ENCODE peak calls at places on chromosomes 4 and X, in eight cellular contexts. One of them, this sample, is unnamed.

GRCh38 chrX:39975094-39975865 is 122.5 kb downstream of the BCOR start:
- DNase-seq in CD8-positive, alpha-beta T cell: no peak
- DNase-seq in heart right ventricle: no peak
- DNase-seq in transverse colon: peak; percentile 64
- DNase-seq in suprapubic skin: no peak
- DNase-seq in pancreas: no peak
- DNase-seq in tibial artery: no peak
- DNase-seq in upper lobe of left lung: peak; percentile 52
- DNase-seq in this sample: peak; percentile 71

GRCh38 chr4:37604464-37604863 is 81.7 kb downstream of the RELL1 start:
- DNase-seq in pancreas: no peak
- DNase-seq in heart right ventricle: no peak
- DNase-seq in CD8-positive, alpha-beta T cell: no peak
- DNase-seq in suprapubic skin: no peak
- DNase-seq in transverse colon: no peak
- DNase-seq in tibial artery: no peak
- DNase-seq in upper lobe of left lung: no peak
- DNase-seq in this sample: no peak

GRCh38 chrX:65300104-65300809 is 234.3 kb downstream of the LAS1L start:
- DNase-seq in CD8-positive, alpha-beta T cell: no peak
- DNase-seq in upper lobe of left lung: no peak
- DNase-seq in heart right ventricle: no peak
- DNase-seq in transverse colon: no peak
- DNase-seq in tibial artery: no peak
- DNase-seq in pancreas: no peak
- DNase-seq in suprapubic skin: no peak
- DNase-seq in this sample: no peak

GRCh38 chr4:139768913-139769312 is 103.3 kb downstream of the MGST2 start:
- DNase-seq in pancreas: no peak
- DNase-seq in suprapubic skin: no peak
- DNase-seq in tibial artery: no peak
- DNase-seq in transverse colon: no peak
- DNase-seq in upper lobe of left lung: no peak
- DNase-seq in heart right ventricle: no peak
- DNase-seq in CD8-positive, alpha-beta T cell: no peak
- DNase-seq in this sample: no peak

GRCh38 chr4:25117274-25117673 is 43.0 kb downstream of the SEPSECS start:
- DNase-seq in transverse colon: no peak
- DNase-seq in tibial artery: no peak
- DNase-seq in upper lobe of left lung: no peak
- DNase-seq in pancreas: no peak
- DNase-seq in heart right ventricle: no peak
- DNase-seq in CD8-positive, alpha-beta T cell: no peak
- DNase-seq in suprapubic skin: no peak
- DNase-seq in this sample: no peak

GRCh38 chrX:72025236-72025770 is 106.4 kb downstream of the RTL5 start:
- DNase-seq in transverse colon: no peak
- DNase-seq in CD8-positive, alpha-beta T cell: peak; percentile 27
- DNase-seq in upper lobe of left lung: no peak
- DNase-seq in pancreas: no peak
- DNase-seq in tibial artery: no peak
- DNase-seq in suprapubic skin: no peak
- DNase-seq in heart right ventricle: no peak
- DNase-seq in this sample: peak; percentile 10

GRCh38 chr4:87697272-87697671 is 47.2 kb downstream of the DMP1 start:
- DNase-seq in pancreas: no peak
- DNase-seq in CD8-positive, alpha-beta T cell: no peak
- DNase-seq in heart right ventricle: no peak
- DNase-seq in upper lobe of left lung: no peak
- DNase-seq in tibial artery: no peak
- DNase-seq in suprapubic skin: no peak
- DNase-seq in transverse colon: no peak
- DNase-seq in this sample: no peak

GRCh38 chr4:169070895-169071218 is 60.8 kb upstream of the CBR4 start:
- DNase-seq in CD8-positive, alpha-beta T cell: no peak
- DNase-seq in pancreas: no peak
- DNase-seq in tibial artery: no peak
- DNase-seq in transverse colon: peak; percentile 64
- DNase-seq in upper lobe of left lung: peak; percentile 70
- DNase-seq in suprapubic skin: no peak
- DNase-seq in heart right ventricle: no peak
- DNase-seq in this sample: peak; percentile 81

GRCh38 chr4:9762823-9763475 is 18.5 kb upstream of the DRD5 start:
- DNase-seq in upper lobe of left lung: peak; percentile 24
- DNase-seq in suprapubic skin: no peak
- DNase-seq in pancreas: no peak
- DNase-seq in tibial artery: peak; percentile 60
- DNase-seq in CD8-positive, alpha-beta T cell: no peak
- DNase-seq in transverse colon: peak; percentile 63
- DNase-seq in heart right ventricle: peak; percentile 70
- DNase-seq in this sample: peak; percentile 73

DNA sequence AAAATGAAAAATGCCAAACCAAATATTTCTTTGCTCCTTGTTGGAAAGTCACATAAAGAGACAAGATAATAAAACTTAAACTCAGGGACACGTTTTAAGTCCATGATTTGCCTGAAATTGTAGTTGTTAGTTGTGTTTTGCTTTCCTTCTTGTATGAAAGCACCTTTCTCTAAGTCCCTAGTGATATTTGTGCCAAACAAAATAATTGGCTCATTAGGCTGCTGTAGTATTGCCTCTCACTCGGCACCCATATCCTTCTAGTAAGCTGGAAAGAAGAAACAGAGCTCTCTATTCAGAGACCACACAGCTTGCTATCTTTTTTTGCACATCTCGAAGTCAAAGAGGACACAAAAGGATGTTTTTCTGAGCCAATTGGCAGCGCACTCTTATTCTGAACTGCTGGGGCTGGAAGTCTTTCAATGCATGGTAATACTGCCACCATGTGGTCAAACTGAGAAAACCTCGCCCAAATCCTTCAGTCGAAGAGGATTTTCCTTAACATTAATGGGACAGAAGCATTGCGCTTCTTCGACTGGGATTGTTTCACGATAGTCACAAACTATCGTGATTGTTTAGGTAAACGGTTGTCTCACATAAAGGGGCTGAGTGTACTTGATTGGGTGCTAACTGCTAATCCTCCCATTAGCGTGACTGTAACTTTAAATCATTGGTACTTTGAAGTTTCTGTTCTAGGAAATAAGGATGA is 571.9 kb upstream of the LCORL start:
- DNase-seq in heart right ventricle: peak; percentile 55
- DNase-seq in suprapubic skin: no peak
- DNase-seq in tibial artery: peak; percentile 31
- DNase-seq in pancreas: no peak
- DNase-seq in upper lobe of left lung: peak; percentile 24
- DNase-seq in CD8-positive, alpha-beta T cell: peak; percentile 53
- DNase-seq in transverse colon: peak; percentile 47
- DNase-seq in this sample: peak; percentile 41
- H3K4me3 ChIP-seq in heart right ventricle: no peak overlapping the region
- H3K4me3 ChIP-seq in suprapubic skin: no peak overlapping the region
- H3K4me3 ChIP-seq in tibial artery: no peak overlapping the region
- H3K4me3 ChIP-seq in pancreas: no peak overlapping the region
- H3K4me3 ChIP-seq in upper lobe of left lung: no peak overlapping the region
- H3K4me3 ChIP-seq in CD8-positive, alpha-beta T cell: no peak overlapping the region
- H3K4me3 ChIP-seq in transverse colon: no peak overlapping the region
- H3K4me3 ChIP-seq in this sample: no peak overlapping the region

GRCh38 chrX:140712413-140713173 is 3.0 kb downstream of the LINC00632 start:
- DNase-seq in suprapubic skin: peak; percentile 69
- DNase-seq in CD8-positive, alpha-beta T cell: no peak
- DNase-seq in heart right ventricle: peak; percentile 58
- DNase-seq in tibial artery: peak; percentile 61
- DNase-seq in upper lobe of left lung: peak; percentile 28
- DNase-seq in pancreas: peak; percentile 74
- DNase-seq in transverse colon: peak; percentile 11
- DNase-seq in this sample: peak; percentile 17
- H3K27ac ChIP-seq in suprapubic skin: no peak overlapping the region
- H3K27ac ChIP-seq in CD8-positive, alpha-beta T cell: peak overlapping the region; percentile 23
- H3K27ac ChIP-seq in heart right ventricle: peak overlapping the region; percentile 16
- H3K27ac ChIP-seq in tibial artery: peak overlapping the region; percentile 66
- H3K27ac ChIP-seq in upper lobe of left lung: no peak overlapping the region
- H3K27ac ChIP-seq in pancreas: no peak overlapping the region
- H3K27ac ChIP-seq in transverse colon: no peak overlapping the region
- H3K27ac ChIP-seq in this sample: no peak overlapping the region

GRCh38 chr4:152581536-152582160 is 45.8 kb upstream of the FBXW7 start:
- DNase-seq in suprapubic skin: no peak
- DNase-seq in upper lobe of left lung: no peak
- DNase-seq in tibial artery: no peak
- DNase-seq in transverse colon: no peak
- DNase-seq in heart right ventricle: no peak
- DNase-seq in CD8-positive, alpha-beta T cell: no peak
- DNase-seq in pancreas: no peak
- DNase-seq in this sample: no peak
- TF ChIP-seq CTCF in suprapubic skin: no peak
- TF ChIP-seq CTCF in upper lobe of left lung: no peak
- TF ChIP-seq CTCF in tibial artery: no peak
- TF ChIP-seq CTCF in transverse colon: no peak
- TF ChIP-seq CTCF in heart right ventricle: peak; percentile 16
- TF ChIP-seq CTCF in CD8-positive, alpha-beta T cell: no peak
- TF ChIP-seq CTCF in pancreas: no peak
- TF ChIP-seq CTCF in this sample: no peak

GRCh38 chr4:95541889-95542607 is 6.7 kb downstream of the UNC5C start:
- DNase-seq in heart right ventricle: no peak
- DNase-seq in upper lobe of left lung: no peak
- DNase-seq in CD8-positive, alpha-beta T cell: no peak
- DNase-seq in tibial artery: no peak
- DNase-seq in transverse colon: no peak
- DNase-seq in suprapubic skin: no peak
- DNase-seq in pancreas: no peak
- DNase-seq in this sample: no peak
- H3K4me3 ChIP-seq in heart right ventricle: no peak overlapping the region
- H3K4me3 ChIP-seq in upper lobe of left lung: no peak overlapping the region
- H3K4me3 ChIP-seq in CD8-positive, alpha-beta T cell: no peak overlapping the region
- H3K4me3 ChIP-seq in tibial artery: peak overlapping the region; percentile 81
- H3K4me3 ChIP-seq in transverse colon: no peak overlapping the region
- H3K4me3 ChIP-seq in suprapubic skin: no peak overlapping the region
- H3K4me3 ChIP-seq in pancreas: no peak overlapping the region
- H3K4me3 ChIP-seq in this sample: no peak overlapping the region

GRCh38 chr4:4991541-4992099 is 27.6 kb downstream of the CYTL1 start:
- DNase-seq in transverse colon: no peak
- DNase-seq in heart right ventricle: no peak
- DNase-seq in tibial artery: no peak
- DNase-seq in suprapubic skin: no peak
- DNase-seq in CD8-positive, alpha-beta T cell: no peak
- DNase-seq in upper lobe of left lung: no peak
- DNase-seq in pancreas: no peak
- DNase-seq in this sample: no peak
- H3K27ac ChIP-seq in transverse colon: peak overlapping the region; percentile 85
- H3K27ac ChIP-seq in heart right ventricle: peak overlapping the region; percentile 48
- H3K27ac ChIP-seq in tibial artery: peak overlapping the region; percentile 80
- H3K27ac ChIP-seq in suprapubic skin: peak overlapping the region; percentile 81
- H3K27ac ChIP-seq in CD8-positive, alpha-beta T cell: no peak overlapping the region
- H3K27ac ChIP-seq in upper lobe of left lung: no peak overlapping the region
- H3K27ac ChIP-seq in pancreas: no peak overlapping the region
- H3K27ac ChIP-seq in this sample: peak overlapping the region; percentile 40

GRCh38 chr4:81883004-81883403 is 411.3 kb upstream of the RASGEF1B start:
- DNase-seq in upper lobe of left lung: no peak
- DNase-seq in transverse colon: no peak
- DNase-seq in pancreas: no peak
- DNase-seq in heart right ventricle: no peak
- DNase-seq in CD8-positive, alpha-beta T cell: no peak
- DNase-seq in tibial artery: no peak
- DNase-seq in suprapubic skin: no peak
- DNase-seq in this sample: no peak

GRCh38 chr4:81882222-81882621 is 410.5 kb upstream of the RASGEF1B start:
- DNase-seq in transverse colon: no peak
- DNase-seq in CD8-positive, alpha-beta T cell: no peak
- DNase-seq in tibial artery: no peak
- DNase-seq in upper lobe of left lung: no peak
- DNase-seq in heart right ventricle: no peak
- DNase-seq in pancreas: no peak
- DNase-seq in suprapubic skin: no peak
- DNase-seq in this sample: no peak

DNA sequence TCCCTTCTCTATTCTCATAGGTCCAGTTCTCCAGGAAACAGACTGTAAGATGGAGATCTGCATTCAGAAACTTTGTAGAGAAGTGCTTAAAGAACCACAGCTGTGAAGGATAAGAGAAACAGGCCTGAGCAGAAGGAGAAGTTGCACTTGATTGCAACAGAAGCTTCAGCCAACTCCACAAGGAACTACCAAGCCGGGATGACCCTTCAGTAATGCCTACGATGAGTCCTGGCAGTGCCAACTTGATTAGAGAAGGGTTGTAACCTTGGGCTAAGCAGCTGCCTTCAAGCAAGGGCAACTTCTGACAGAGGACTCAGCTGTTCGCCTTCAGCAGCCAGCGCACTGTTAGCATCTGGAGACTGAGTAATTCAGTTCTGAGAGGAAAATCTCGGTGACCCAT is 413.3 kb upstream of the RASGEF1B start:
- DNase-seq in tibial artery: no peak
- DNase-seq in suprapubic skin: no peak
- DNase-seq in upper lobe of left lung: no peak
- DNase-seq in CD8-positive, alpha-beta T cell: no peak
- DNase-seq in pancreas: no peak
- DNase-seq in transverse colon: no peak
- DNase-seq in heart right ventricle: no peak
- DNase-seq in this sample: no peak
- TF ChIP-seq CTCF in tibial artery: no peak
- TF ChIP-seq CTCF in suprapubic skin: no peak
- TF ChIP-seq CTCF in upper lobe of left lung: no peak
- TF ChIP-seq CTCF in CD8-positive, alpha-beta T cell: no peak
- TF ChIP-seq CTCF in pancreas: no peak
- TF ChIP-seq CTCF in transverse colon: no peak
- TF ChIP-seq CTCF in heart right ventricle: no peak
- TF ChIP-seq CTCF in this sample: no peak

DNA sequence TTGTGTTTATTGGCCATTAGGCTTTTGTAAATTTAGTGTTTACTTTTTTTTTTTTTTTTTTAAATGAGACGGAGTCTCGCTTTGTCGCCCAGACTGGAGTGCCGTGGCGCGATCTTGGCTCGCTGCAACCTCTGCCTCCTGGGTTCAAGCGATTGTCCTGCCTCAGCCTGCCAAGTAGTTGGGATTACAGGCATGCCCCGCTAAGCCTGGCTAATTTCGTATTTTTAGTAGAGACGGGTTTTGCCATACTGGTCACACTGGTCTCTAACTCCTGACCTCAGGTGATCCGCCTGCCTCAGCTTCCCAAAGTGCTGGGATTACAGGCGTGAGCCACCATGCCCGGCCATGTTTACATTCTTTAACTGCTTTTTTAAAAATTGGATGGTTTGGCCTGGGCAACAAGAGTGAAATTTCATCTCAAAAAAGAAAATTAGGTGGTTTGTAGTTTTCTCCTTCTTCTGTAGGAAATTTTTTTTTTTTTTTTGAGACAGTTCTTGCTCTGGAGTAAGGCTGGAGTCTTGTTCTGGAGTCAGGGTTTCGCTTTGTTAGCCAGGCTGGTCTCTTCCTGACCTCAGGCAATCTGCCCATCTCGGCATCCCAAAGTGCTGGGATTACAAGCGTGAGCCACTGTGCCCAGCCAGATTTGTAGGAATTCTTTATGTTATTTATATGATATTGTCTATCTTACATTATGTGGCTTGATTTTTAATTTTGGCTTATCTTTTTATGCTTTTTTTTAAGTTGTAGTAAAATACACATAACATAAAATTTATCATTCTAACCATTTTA is 15.1 kb downstream of the UBE2K start:
- DNase-seq in upper lobe of left lung: no peak
- DNase-seq in suprapubic skin: no peak
- DNase-seq in heart right ventricle: no peak
- DNase-seq in CD8-positive, alpha-beta T cell: no peak
- DNase-seq in pancreas: no peak
- DNase-seq in tibial artery: no peak
- DNase-seq in transverse colon: no peak
- DNase-seq in this sample: no peak
- H3K4me3 ChIP-seq in upper lobe of left lung: no peak overlapping the region
- H3K4me3 ChIP-seq in suprapubic skin: no peak overlapping the region
- H3K4me3 ChIP-seq in heart right ventricle: no peak overlapping the region
- H3K4me3 ChIP-seq in CD8-positive, alpha-beta T cell: no peak overlapping the region
- H3K4me3 ChIP-seq in pancreas: no peak overlapping the region
- H3K4me3 ChIP-seq in tibial artery: no peak overlapping the region
- H3K4me3 ChIP-seq in transverse colon: no peak overlapping the region
- H3K4me3 ChIP-seq in this sample: no peak overlapping the region

GRCh38 chr4:143407475-143407874 is 70.8 kb downstream of the GAB1 start:
- DNase-seq in pancreas: no peak
- DNase-seq in heart right ventricle: no peak
- DNase-seq in upper lobe of left lung: no peak
- DNase-seq in transverse colon: no peak
- DNase-seq in suprapubic skin: no peak
- DNase-seq in tibial artery: no peak
- DNase-seq in CD8-positive, alpha-beta T cell: no peak
- DNase-seq in this sample: no peak
- H3K27ac ChIP-seq in pancreas: no peak overlapping the region
- H3K27ac ChIP-seq in heart right ventricle: peak overlapping the region; percentile 73
- H3K27ac ChIP-seq in upper lobe of left lung: peak overlapping the region; percentile 61
- H3K27ac ChIP-seq in transverse colon: peak overlapping the region; percentile 45
- H3K27ac ChIP-seq in suprapubic skin: no peak overlapping the region
- H3K27ac ChIP-seq in tibial artery: peak overlapping the region; percentile 50
- H3K27ac ChIP-seq in CD8-positive, alpha-beta T cell: no peak overlapping the region
- H3K27ac ChIP-seq in this sample: no peak overlapping the region

This sample was measured in colonic mucosa.